ENCODE peak calls at places on chromosome 12, in nine cellular contexts. X, U, E, O, S, G, H, C and K are unnamed samples.

GRCh38 chr12:78392918-78393317 is 471.7 kb upstream of the SYT1 start:
- DNase-seq in H (peak), C (no peak), E (no peak), S (no peak), G (no peak), X (no peak), U (no peak), O (no peak), K (no peak)

GRCh38 chr12:62693291-62694040 is 226.8 kb downstream of the MON2 start:
- DNase-seq in H (no peak), O (no peak), E (no peak), X (no peak), U (no peak), C (no peak), G (no peak), S (no peak), K (peak)

GRCh38 chr12:85425926-85426325 is 145.9 kb downstream of the ALX1 start:
- DNase-seq in O (no peak), C (no peak), X (no peak), G (no peak), E (no peak), U (no peak), H (no peak), S (no peak), K (no peak)

GRCh38 chr12:15407025-15407424 is 84.7 kb downstream of the PTPRO start:
- DNase-seq in U (no peak), G (no peak), S (no peak), E (no peak), O (no peak), H (no peak), X (no peak), C (no peak), K (no peak)

GRCh38 chr12:131830335-131831020 is 2.3 kb downstream of the MMP17 start:
- DNase-seq in E (peak), S (peak), U (peak), G (peak), H (peak), C (peak), O (peak), X (no peak), K (peak)

GRCh38 chr12:39327965-39328364 is 115.0 kb downstream of the KIF21A start:
- DNase-seq in H (no peak), G (no peak), E (no peak), C (no peak), X (no peak), S (no peak), U (no peak), O (no peak), K (no peak)

GRCh38 chr12:21989819-21990412 is 48.7 kb upstream of the ABCC9 start:
- DNase-seq in E (no peak), S (peak), U (no peak), H (peak), O (no peak), C (no peak), X (no peak), G (no peak), K (no peak)

GRCh38 chr12:54082402-54082892 is 28.8 kb downstream of the HOXC4 start:
- DNase-seq in X (no peak), E (peak), C (peak), H (peak), O (peak), G (no peak), S (peak), U (no peak), K (no peak)

GRCh38 chr12:46609281-46609623 is 216.5 kb downstream of the SLC38A4 start:
- DNase-seq in U (no peak), G (no peak), C (no peak), E (no peak), H (no peak), O (no peak), X (no peak), S (no peak), K (no peak)

GRCh38 chr12:11906284-11906935 is 164.3 kb upstream of the BCL2L14 start:
- DNase-seq in E (no peak), O (no peak), G (no peak), S (no peak), C (no peak), X (no peak), H (peak), U (no peak), K (no peak)
- H3K27ac ChIP-seq in E (no peak), O (no peak), G (no peak), S (no peak), C (no peak), X (no peak), H (peak), U (peak), K (no peak)

DNA sequence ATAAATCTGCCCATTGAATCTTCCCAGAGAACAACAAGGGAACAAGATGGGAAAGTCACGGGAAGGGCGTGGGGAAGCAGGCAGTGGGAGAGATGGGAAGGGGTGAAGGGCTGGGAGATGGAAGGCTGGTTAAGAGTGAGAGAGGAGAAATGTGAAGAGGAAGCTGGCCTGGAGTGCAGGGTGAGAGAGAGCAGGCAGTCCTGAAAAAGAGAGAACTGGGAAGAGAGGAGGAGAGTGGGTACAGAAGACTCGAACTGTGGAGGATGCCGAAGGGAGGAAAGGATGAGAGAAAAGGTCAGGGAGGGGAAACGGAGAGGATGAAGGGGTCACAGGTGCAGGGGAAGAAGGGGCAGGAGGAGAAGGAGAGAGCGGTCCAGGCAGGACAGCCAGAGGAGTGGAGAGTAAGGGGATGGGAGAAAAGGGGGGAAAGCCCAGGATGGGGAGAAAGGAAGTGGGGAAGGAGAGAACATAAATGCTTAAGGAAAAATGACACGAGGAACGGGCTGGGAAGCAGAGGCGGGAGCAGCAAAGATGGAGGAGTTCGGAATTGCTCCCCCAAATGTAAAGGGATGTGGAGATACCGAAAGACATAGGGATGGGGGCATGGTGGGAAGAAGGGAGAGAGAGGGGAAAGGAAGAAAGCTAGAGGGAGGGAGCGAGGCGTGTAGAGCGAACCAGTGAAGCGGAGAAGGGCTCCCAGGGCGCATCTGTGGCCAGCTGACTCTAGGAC is 1.2 kb downstream of the PIANP start:
- DNase-seq in S (no peak), X (no peak), U (no peak), H (peak), E (no peak), G (no peak), O (peak), C (no peak), K (no peak)
- H3K4me3 ChIP-seq in S (peak), X (no peak), U (peak), H (peak), E (peak), G (peak), O (peak), C (peak), K (no peak)

GRCh38 chr12:75878382-75878720 is 153.2 kb downstream of the PHLDA1 start:
- DNase-seq in H (no peak), U (no peak), E (peak), C (no peak), X (peak), S (no peak), G (no peak), O (no peak), K (no peak)

GRCh38 chr12:75872762-75873161 is 158.8 kb downstream of the PHLDA1 start:
- DNase-seq in U (no peak), X (no peak), O (no peak), C (no peak), G (no peak), S (no peak), H (no peak), E (no peak), K (no peak)

GRCh38 chr12:75877588-75878381 is 153.8 kb downstream of the PHLDA1 start:
- DNase-seq in C (no peak), U (no peak), O (no peak), E (peak), X (no peak), S (no peak), G (no peak), H (peak), K (no peak)

GRCh38 chr12:75874456-75874855 is 157.1 kb downstream of the PHLDA1 start:
- DNase-seq in O (no peak), X (no peak), H (no peak), U (no peak), S (no peak), E (no peak), C (no peak), G (no peak), K (no peak)

GRCh38 chr12:75876843-75877587 is 154.6 kb downstream of the PHLDA1 start:
- DNase-seq in S (no peak), G (no peak), E (no peak), C (no peak), H (no peak), O (peak), U (no peak), X (no peak), K (no peak)
- H3K27ac ChIP-seq in S (no peak), G (no peak), E (peak), C (no peak), H (no peak), O (no peak), U (no peak), X (peak), K (no peak)

DNA sequence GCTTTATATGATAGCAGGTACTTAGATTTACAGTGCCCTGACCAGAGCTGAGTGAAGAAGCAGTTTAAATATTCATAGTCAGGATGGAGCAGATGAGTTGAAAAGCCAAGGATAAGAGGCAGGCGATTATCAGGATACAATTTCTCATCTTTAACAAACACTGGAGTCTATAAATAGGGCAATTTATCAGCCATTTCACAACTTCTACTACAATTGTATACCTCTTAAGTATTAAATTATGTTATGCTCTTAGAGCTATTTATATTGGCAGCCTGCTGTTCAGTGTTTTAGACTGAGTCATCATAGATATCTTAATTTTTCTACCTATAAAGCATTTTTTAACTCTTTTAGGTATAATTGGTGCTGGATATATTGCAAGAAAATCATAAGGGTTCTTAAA is 360.1 kb downstream of the TRHDE start:
- DNase-seq in E (no peak), X (no peak), S (no peak), G (no peak), O (no peak), U (no peak), H (no peak), C (no peak), K (no peak)
- H3K4me3 ChIP-seq in E (no peak), X (no peak), S (no peak), G (no peak), O (no peak), U (no peak), H (no peak), C (no peak), K (no peak)

DNA sequence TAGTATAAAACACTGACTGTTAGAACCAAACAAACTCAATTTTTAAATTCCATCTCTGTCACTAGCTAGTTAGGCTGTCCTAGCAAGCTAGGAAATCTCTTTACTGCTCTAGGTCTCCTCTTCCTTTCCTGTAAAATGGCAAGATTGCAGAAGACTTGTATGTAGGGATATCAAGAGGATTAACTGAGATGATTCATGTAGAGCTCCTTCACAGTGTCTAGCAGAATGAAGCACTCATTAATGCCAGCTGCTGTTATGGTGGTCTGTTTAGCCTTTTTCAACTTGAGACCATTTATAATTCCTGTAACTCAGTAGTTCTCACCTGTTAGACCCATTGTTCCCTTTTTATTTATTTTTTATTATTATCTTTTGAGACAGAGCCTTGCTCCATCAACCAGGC is 67.8 kb upstream of the KCNH3 start:
- DNase-seq in E (no peak), S (no peak), C (no peak), X (no peak), H (no peak), G (no peak), O (no peak), U (no peak), K (no peak)
- H3K27ac ChIP-seq in E (no peak), S (no peak), C (no peak), X (no peak), H (no peak), G (no peak), O (no peak), U (no peak), K (no peak)

GRCh38 chr12:123140675-123141614 is 9.9 kb downstream of the PITPNM2 start:
- DNase-seq in S (no peak), O (no peak), G (no peak), C (no peak), E (no peak), X (no peak), U (no peak), H (no peak), K (no peak)
- H3K4me3 ChIP-seq in S (no peak), O (no peak), G (no peak), C (no peak), E (no peak), X (no peak), U (no peak), H (no peak), K (no peak)